ENCODE peak calls at places on chromosomes 16 and 17, in seven cellular contexts. J is skeletal muscle cell, K is choroid plexus epithelial cell, B is left ventricle myocardium inferior, S is psoas muscle, G is DND-41, A is breast epithelium. O is an unnamed sample.

GRCh38 chr17:58252141-58252540 is 13.8 kb downstream of the LPO start:
- DNase-seq in G (no peak), S (no peak), K (no peak), J (no peak), A (no peak), B (no peak), O (no peak)

GRCh38 chr16:77480671-77481315 is 46.0 kb upstream of the ADAMTS18 start:
- DNase-seq in G (no peak), B (no peak), J (no peak), S (no peak), A (no peak), K (no peak), O (no peak)

GRCh38 chr17:3796110-3796821 is 4.7 kb downstream of the ITGAE start:
- DNase-seq in A (no peak), J (no peak), G (peak), B (no peak), K (no peak), S (no peak), O (peak)

GRCh38 chr16:13798211-13798610 is 121.7 kb upstream of the ERCC4 start:
- DNase-seq in B (no peak), K (no peak), S (no peak), G (no peak), J (no peak), A (no peak), O (no peak)

GRCh38 chr16:80894091-80894490 is 89.7 kb upstream of the CDYL2 start:
- DNase-seq in G (no peak), B (no peak), S (no peak), J (peak), K (peak), A (no peak), O (no peak)

GRCh38 chr16:31694461-31694860 is 166.8 kb downstream of the AHSP start:
- DNase-seq in S (no peak), G (no peak), J (no peak), B (no peak), K (no peak), A (no peak), O (no peak)

GRCh38 chr17:33848433-33848832 is 406.7 kb upstream of the CCL2 start:
- DNase-seq in A (no peak), S (no peak), G (no peak), B (no peak), J (no peak), K (no peak), O (no peak)

GRCh38 chr16:30901201-30902069 is 5.0 kb downstream of the CTF1 start:
- DNase-seq in S (no peak), G (peak), B (no peak), A (no peak), J (no peak), K (no peak), O (peak)

GRCh38 chr16:72018470-72018869 is 9.9 kb downstream of the DHODH start:
- DNase-seq in A (no peak), G (no peak), J (no peak), B (no peak), K (no peak), S (no peak), O (no peak)
- H3K4me3 ChIP-seq in A (no peak), G (no peak), J (no peak), B (no peak), K (no peak), S (no peak), O (no peak)

GRCh38 chr17:55417411-55418268 is 4.0 kb downstream of the MMD start:
- DNase-seq in A (no peak), B (no peak), S (no peak), K (no peak), G (no peak), J (no peak), O (no peak)
- H3K4me3 ChIP-seq in A (no peak), B (no peak), S (no peak), K (no peak), G (no peak), J (no peak), O (no peak)

GRCh38 chr17:59761385-59762021 is 54.0 kb downstream of the VMP1 start:
- DNase-seq in S (no peak), B (no peak), A (no peak), K (peak), J (peak), G (no peak), O (no peak)
- H3K4me3 ChIP-seq in S (no peak), B (no peak), A (no peak), K (no peak), J (no peak), G (no peak), O (no peak)

GRCh38 chr17:888998-889401 is 90.6 kb downstream of the NXN start:
- DNase-seq in G (peak), K (no peak), S (no peak), B (no peak), A (no peak), J (no peak), O (peak)
- H3K4me3 ChIP-seq in G (no peak), K (no peak), S (no peak), B (no peak), A (no peak), J (no peak), O (no peak)

GRCh38 chr17:35086931-35087573 is 23.5 kb upstream of the RFFL start:
- DNase-seq in S (no peak), A (no peak), B (no peak), G (no peak), J (no peak), K (no peak), O (no peak)
- H3K4me3 ChIP-seq in S (peak), A (no peak), B (no peak), G (no peak), J (no peak), K (peak), O (no peak)